ENCODE peak calls at places on chromosomes 12 and 14, in ten cellular contexts. V is GM23338, W is WTC11, Z is suprapubic skin, C is AG09319, P is foreskin fibroblast, U is D721Med, B is mesothelial cell of epicardium, E is astrocyte of the cerebellum, M is mucosa of descending colon. X is an unnamed sample.

GRCh38 chr14:104687601-104688504 is 1.6 kb upstream of the INF2 start:
- DNase-seq in V (peak), W (peak), Z (no peak), C (no peak), P (no peak), U (no peak), B (peak), E (no peak), M (peak), X (no peak)

GRCh38 chr12:50314629-50315312 is 31.5 kb upstream of the LIMA1 start:
- DNase-seq in V (peak), W (peak), Z (no peak), C (peak), P (peak), U (peak), B (no peak), E (peak), M (no peak), X (peak)

GRCh38 chr12:106161491-106161890 is 22.7 kb upstream of the NUAK1 start:
- DNase-seq in V (no peak), W (no peak), Z (no peak), C (no peak), P (no peak), U (no peak), B (no peak), E (no peak), M (no peak), X (no peak)

GRCh38 chr12:130626601-130627000 is 89.5 kb downstream of the RIMBP2 start:
- DNase-seq in V (no peak), W (no peak), Z (no peak), C (no peak), P (no peak), U (no peak), B (no peak), E (no peak), M (no peak), X (no peak)

GRCh38 chr12:103012884-103013283 is 55.4 kb downstream of the ASCL1 start:
- DNase-seq in V (peak), W (peak), Z (no peak), C (no peak), P (no peak), U (no peak), B (no peak), E (no peak), M (no peak), X (no peak)

GRCh38 chr12:99810718-99811593 is 163.4 kb downstream of the GARIN6 start:
- DNase-seq in V (peak), W (no peak), Z (no peak), C (no peak), P (no peak), U (no peak), B (no peak), E (peak), M (no peak), X (no peak)

GRCh38 chr12:99059824-99060526 is 414.9 kb downstream of the APAF1 start:
- DNase-seq in V (peak), W (no peak), Z (no peak), C (no peak), P (no peak), U (no peak), B (peak), E (no peak), M (no peak), X (no peak)

GRCh38 chr14:61388173-61388975 is 67.0 kb downstream of the PRKCH start:
- DNase-seq in V (no peak), W (no peak), Z (no peak), C (no peak), P (peak), U (no peak), B (no peak), E (no peak), M (no peak), X (no peak)

GRCh38 chr12:113846883-113847282 is 119.2 kb downstream of the RBM19 start:
- DNase-seq in V (no peak), W (no peak), Z (no peak), C (no peak), P (no peak), U (no peak), B (no peak), E (no peak), M (no peak), X (no peak)

GRCh38 chr12:50507930-50508329 is 3.1 kb downstream of the DIP2B start:
- DNase-seq in V (no peak), W (no peak), Z (no peak), C (no peak), P (no peak), U (no peak), B (no peak), E (no peak), M (no peak), X (no peak)

GRCh38 chr12:117853600-117853999 is 115.2 kb downstream of the KSR2 start:
- DNase-seq in V (no peak), W (no peak), Z (no peak), C (no peak), P (no peak), U (no peak), B (no peak), E (no peak), M (no peak), X (no peak)

GRCh38 chr14:20631023-20631820 is 10.3 kb downstream of the OR6S1 start:
- DNase-seq in V (peak), W (no peak), Z (no peak), C (no peak), P (no peak), U (no peak), B (peak), E (no peak), M (no peak), X (no peak)

GRCh38 chr12:20631711-20632110 is 63.4 kb upstream of the SLCO1C1 start:
- DNase-seq in V (no peak), W (no peak), Z (no peak), C (peak), P (no peak), U (no peak), B (no peak), E (peak), M (no peak), X (no peak)

GRCh38 chr12:107200394-107200793 is 107.0 kb upstream of the CRY1 start:
- DNase-seq in V (no peak), W (no peak), Z (no peak), C (no peak), P (peak), U (no peak), B (no peak), E (peak), M (no peak), X (no peak)

GRCh38 chr14:69097974-69098373 is 54.9 kb downstream of the DCAF5 start:
- DNase-seq in V (peak), W (no peak), Z (no peak), C (no peak), P (no peak), U (no peak), B (no peak), E (no peak), M (no peak), X (no peak)

GRCh38 chr14:69105326-69105725 is 47.6 kb downstream of the DCAF5 start:
- DNase-seq in V (no peak), W (no peak), Z (no peak), C (no peak), P (peak), U (no peak), B (no peak), E (peak), M (no peak), X (no peak)

GRCh38 chr14:69096766-69097475 is 56.0 kb downstream of the DCAF5 start:
- DNase-seq in V (peak), W (no peak), Z (no peak), C (no peak), P (no peak), U (no peak), B (no peak), E (no peak), M (no peak), X (no peak)

GRCh38 chr14:69106451-69106850 is 46.5 kb downstream of the DCAF5 start:
- DNase-seq in V (no peak), W (no peak), Z (no peak), C (no peak), P (no peak), U (no peak), B (no peak), E (no peak), M (no peak), X (no peak)

DNA sequence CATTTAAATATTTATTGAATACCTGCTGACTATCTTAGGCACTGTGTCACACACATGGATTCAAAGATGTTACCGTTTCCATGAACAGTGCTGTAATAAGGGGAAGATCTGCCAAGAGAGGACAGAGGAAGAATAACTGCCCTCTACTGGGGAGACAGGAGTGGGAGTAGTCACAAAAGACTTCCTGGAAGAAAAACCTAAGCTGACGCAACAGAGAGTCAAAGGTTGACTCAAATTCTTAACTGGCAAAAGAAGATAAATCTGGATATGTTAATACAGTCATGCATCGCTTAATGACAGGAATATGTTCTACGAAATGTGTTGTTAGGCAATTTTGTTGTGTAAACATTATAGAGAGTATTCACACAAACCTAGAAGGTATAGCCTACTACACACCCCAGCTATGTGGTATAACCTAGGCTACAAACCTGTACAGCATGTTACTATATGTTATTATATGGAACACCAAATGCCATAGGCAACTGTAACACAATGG is 51.5 kb downstream of the DCAF5 start:
- DNase-seq in V (peak), W (no peak), Z (no peak), C (peak), P (peak), U (no peak), B (no peak), E (peak), M (no peak), X (no peak)
- TF ChIP-seq CTCF in V (peak), W (no peak), Z (peak), C (peak), P (peak), U (peak), B (no peak), E (peak), M (peak), X (peak)

GRCh38 chr14:34322940-34323418 is 139.1 kb downstream of the SPTSSA start:
- DNase-seq in V (peak), W (peak), Z (peak), C (peak), P (peak), U (peak), B (peak), E (no peak), M (peak), X (peak)
- TF ChIP-seq CTCF in V (peak), W (peak), Z (peak), C (peak), P (peak), U (peak), B (peak), E (peak), M (peak), X (peak)

GRCh38 chr12:93569656-93570551 is 2.6 kb upstream of the SOCS2 start:
- DNase-seq in V (peak), W (peak), Z (peak), C (peak), P (peak), U (no peak), B (peak), E (peak), M (peak), X (peak)
- TF ChIP-seq CTCF in V (peak), W (peak), Z (peak), C (peak), P (peak), U (peak), B (peak), E (peak), M (peak), X (peak)

DNA sequence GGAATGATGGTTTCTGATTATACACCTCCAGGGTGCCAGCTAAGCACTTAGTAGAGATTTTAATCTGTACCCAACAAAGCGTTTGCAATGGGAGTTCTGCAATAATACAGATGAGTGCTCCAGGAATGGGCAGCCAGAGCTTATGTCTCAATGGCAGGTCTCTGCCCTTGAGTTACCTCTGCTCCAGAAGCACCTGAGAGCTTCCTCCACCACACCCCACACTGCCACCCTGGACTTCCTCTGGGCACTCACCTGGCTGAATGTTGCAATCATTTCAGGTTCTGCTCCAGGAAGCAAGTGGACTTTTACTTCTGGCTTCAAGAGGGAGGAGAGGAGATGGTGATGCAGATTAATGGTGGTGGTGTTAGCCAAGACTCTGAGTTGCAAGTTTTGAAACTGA is 6.1 kb upstream of the SPTLC2 start:
- DNase-seq in V (no peak), W (no peak), Z (no peak), C (no peak), P (no peak), U (no peak), B (no peak), E (no peak), M (peak), X (peak)
- TF ChIP-seq CTCF in V (no peak), W (no peak), Z (no peak), C (no peak), P (no peak), U (no peak), B (no peak), E (no peak), M (no peak), X (no peak)

DNA sequence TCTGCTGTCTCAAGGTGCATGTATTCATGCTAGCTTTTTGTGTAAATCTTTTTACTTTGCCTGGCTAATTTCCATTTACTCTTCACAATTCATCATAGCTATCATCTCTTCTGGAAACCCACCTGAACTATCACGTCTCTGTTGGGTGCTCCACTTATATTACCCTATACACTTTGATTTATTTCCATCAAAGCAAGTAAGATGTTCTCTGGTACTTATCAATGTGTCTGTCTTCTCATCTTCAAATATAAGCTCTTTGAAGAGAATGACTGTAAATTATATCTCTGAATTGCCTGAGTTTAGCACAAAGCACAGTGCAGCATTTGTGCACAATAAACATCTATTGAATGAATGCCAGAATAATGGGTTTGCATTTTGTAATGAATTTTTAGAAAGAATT is 1129.7 kb downstream of the LRFN5 start:
- DNase-seq in V (no peak), W (no peak), Z (no peak), C (no peak), P (no peak), U (no peak), B (no peak), E (no peak), M (no peak), X (no peak)
- TF ChIP-seq CTCF in V (no peak), W (no peak), Z (no peak), C (no peak), P (no peak), U (no peak), B (no peak), E (no peak), M (no peak), X (no peak)

GRCh38 chr14:93332853-93333630 is at the start of gene BTBD7:
- DNase-seq in V (peak), W (peak), Z (peak), C (peak), P (peak), U (peak), B (peak), E (peak), M (peak), X (peak)
- TF ChIP-seq CTCF in V (no peak), W (no peak), Z (no peak), C (no peak), P (no peak), U (no peak), B (peak), E (no peak), M (no peak), X (peak)

GRCh38 chr12:120528861-120529525 is at the start of gene COQ5:
- DNase-seq in V (peak), W (peak), Z (peak), C (no peak), P (peak), U (peak), B (peak), E (peak), M (peak), X (peak)
- TF ChIP-seq CTCF in V (no peak), W (no peak), Z (no peak), C (no peak), P (no peak), U (no peak), B (no peak), E (no peak), M (no peak), X (no peak)

GRCh38 chr12:41514907-41515306 is 326.8 kb downstream of the PDZRN4 start:
- DNase-seq in V (peak), W (peak), Z (no peak), C (no peak), P (no peak), U (no peak), B (no peak), E (no peak), M (no peak), X (no peak)
- TF ChIP-seq CTCF in V (peak), W (no peak), Z (no peak), C (no peak), P (peak), U (no peak), B (no peak), E (peak), M (no peak), X (peak)

DNA sequence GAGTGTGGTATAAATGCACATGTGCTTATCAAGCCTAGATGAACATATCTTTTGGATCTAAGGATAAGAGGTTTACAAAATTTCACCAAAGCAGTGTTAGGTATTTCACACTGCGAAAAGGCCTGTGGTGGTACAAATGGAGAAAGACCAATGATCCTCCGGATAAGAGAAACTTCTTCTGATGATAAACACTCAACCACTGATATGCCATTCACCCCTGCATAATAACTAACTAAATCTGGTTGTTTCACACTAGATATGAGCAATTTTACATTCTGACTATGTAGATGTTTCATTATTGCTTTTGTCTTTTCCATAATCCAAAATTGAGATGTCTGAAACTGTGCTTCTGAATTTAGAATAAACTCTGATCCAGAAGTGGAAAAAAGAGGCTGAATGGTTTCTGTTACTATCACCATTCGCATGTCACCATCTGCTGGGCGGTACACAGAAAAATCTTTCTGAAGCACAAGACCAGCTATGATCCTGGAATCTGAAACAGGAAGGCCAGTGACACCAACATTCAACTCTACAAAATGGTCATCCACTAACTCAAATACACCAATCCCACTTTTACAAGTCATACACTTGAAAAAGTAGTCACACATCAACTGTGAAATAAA is 1.3 kb downstream of the BBS10 start:
- DNase-seq in V (no peak), W (no peak), Z (no peak), C (peak), P (peak), U (no peak), B (no peak), E (peak), M (no peak), X (no peak)
- TF ChIP-seq CTCF in V (peak), W (no peak), Z (no peak), C (peak), P (peak), U (peak), B (no peak), E (peak), M (no peak), X (peak)

GRCh38 chr12:2958432-2959193 is 584 bp upstream of the TEAD4 start:
- DNase-seq in V (peak), W (no peak), Z (peak), C (peak), P (peak), U (peak), B (peak), E (no peak), M (peak), X (peak)
- TF ChIP-seq CTCF in V (no peak), W (no peak), Z (no peak), C (no peak), P (no peak), U (no peak), B (no peak), E (no peak), M (no peak), X (no peak)

X was measured in osteocyte.